ENCODE peak calls at places on chromosome 21, in four cellular contexts. Y is neural progenitor cell, U is HCT116, L is fibroblast of lung. Z is an unnamed sample.

GRCh38 chr21:25887646-25888321 is 153.0 kb downstream of the GABPA start:
- DNase-seq in Y (no peak), U (no peak), L (no peak), Z (peak; percentile 25)

GRCh38 chr21:26405071-26405470 is 168.0 kb downstream of the CYYR1 start:
- DNase-seq in Y (no peak), U (no peak), L (peak; percentile 13), Z (peak; percentile 21)

GRCh38 chr21:24870633-24871032 is 736.6 kb downstream of the MRPL39 start:
- DNase-seq in Y (no peak), U (no peak), L (no peak), Z (no peak)

GRCh38 chr21:40254540-40255455 is 387.6 kb downstream of the PCP4 start:
- DNase-seq in Y (no peak), U (no peak), L (peak; percentile 8), Z (peak; percentile 25)

GRCh38 chr21:42561742-42562141 is 48.1 kb downstream of the SLC37A1 start:
- DNase-seq in Y (no peak), U (no peak), L (no peak), Z (peak; percentile 56)

GRCh38 chr21:41957991-41958766 is 4.4 kb upstream of the C2CD2 start:
- DNase-seq in Y (no peak), U (peak; percentile 61), L (peak; percentile 93), Z (peak; percentile 63)

GRCh38 chr21:38095220-38095619 is 161.6 kb upstream of the KCNJ15 start:
- DNase-seq in Y (no peak), U (no peak), L (no peak), Z (no peak)

GRCh38 chr21:42739061-42739931 is 85.9 kb downstream of the PDE9A start:
- DNase-seq in Y (no peak), U (no peak), L (no peak), Z (no peak)

GRCh38 chr21:42309753-42310213 is 5.4 kb downstream of the TFF3 start:
- DNase-seq in Y (peak; percentile 79), U (peak; percentile 6), L (peak; percentile 8), Z (peak; percentile 75)

GRCh38 chr21:35586305-35586704 is 474.0 kb downstream of the SETD4 start:
- DNase-seq in Y (no peak), U (no peak), L (no peak), Z (no peak)

GRCh38 chr21:35475006-35475405 is 425.9 kb upstream of the RUNX1 start:
- DNase-seq in Y (no peak), U (no peak), L (no peak), Z (no peak)

GRCh38 chr21:35395728-35396127 is 346.6 kb upstream of the RUNX1 start:
- DNase-seq in Y (no peak), U (no peak), L (no peak), Z (no peak)

GRCh38 chr21:42010507-42011493 is 640 bp upstream of the ZBTB21 start:
- DNase-seq in Y (peak; percentile 74), U (no peak), L (no peak), Z (peak; percentile 58)

GRCh38 chr21:25561668-25562641 is 45.3 kb downstream of the MRPL39 start:
- DNase-seq in Y (peak; percentile 69), U (no peak), L (peak; percentile 80), Z (peak; percentile 82)

GRCh38 chr21:15443740-15444117 is 286.1 kb upstream of the USP25 start:
- DNase-seq in Y (no peak), U (no peak), L (no peak), Z (no peak)

GRCh38 chr21:30482130-30482529 is 2.0 kb upstream of the KRTAP19-1 start:
- DNase-seq in Y (no peak), U (no peak), L (no peak), Z (no peak)

GRCh38 chr21:19328954-19329353 is 925.4 kb upstream of the TMPRSS15 start:
- DNase-seq in Y (no peak), U (no peak), L (no peak), Z (no peak)

GRCh38 chr21:38986460-38987395 is 181.0 kb downstream of the ETS2 start:
- DNase-seq in Y (no peak), U (no peak), L (no peak), Z (no peak)

GRCh38 chr21:38989745-38990423 is 184.2 kb downstream of the ETS2 start:
- DNase-seq in Y (peak; percentile 57), U (no peak), L (peak; percentile 85), Z (peak; percentile 88)

GRCh38 chr21:42041711-42042110 is 29.4 kb upstream of the UMODL1 start:
- DNase-seq in Y (no peak), U (no peak), L (no peak), Z (no peak)

DNA sequence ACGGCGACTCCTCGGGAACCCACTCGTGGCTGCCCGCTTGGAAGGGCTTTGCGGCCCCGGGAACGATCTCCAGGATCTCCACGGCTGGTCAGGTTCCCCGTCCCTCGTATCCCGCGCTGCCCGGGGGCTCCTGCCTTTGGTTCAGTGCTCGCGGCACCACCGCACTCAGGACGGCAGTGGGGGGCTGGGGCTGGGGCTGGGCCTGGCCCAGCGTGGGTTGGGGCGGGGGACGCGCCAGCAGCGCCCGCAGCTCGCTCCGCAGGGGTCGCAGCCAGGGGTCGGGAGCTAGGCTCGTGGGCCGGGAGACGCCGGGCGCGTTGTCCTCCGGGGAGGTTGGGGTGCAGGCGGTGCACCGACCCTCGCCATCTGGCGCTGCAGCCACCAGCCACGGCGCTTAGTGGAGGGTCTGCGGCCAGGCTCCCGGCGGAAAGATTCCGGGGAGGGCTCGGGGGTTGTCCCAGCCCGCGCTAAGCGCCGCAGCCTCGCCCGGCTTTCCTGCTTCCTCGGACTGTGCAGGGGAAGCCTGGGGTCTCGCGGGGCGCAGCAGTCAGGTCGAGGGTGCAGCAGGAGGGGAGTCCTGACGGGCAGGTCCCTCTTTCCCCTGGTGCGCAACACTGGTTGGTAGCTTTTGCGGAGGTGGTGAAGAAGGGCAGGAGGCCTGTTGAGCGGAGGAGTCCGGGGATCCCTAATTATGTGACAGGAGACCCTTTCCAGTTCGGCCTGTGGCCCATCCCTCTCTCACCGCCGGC is 9.0 kb downstream of the SIM2 start:
- DNase-seq in Y (peak; percentile 48), U (no peak), L (no peak), Z (no peak)
- TF ChIP-seq EZH2 in Y (peak; percentile 57), U (no peak), L (no peak), Z (peak; percentile 63)

GRCh38 chr21:45390831-45391742 is 13.9 kb upstream of the COL18A1 start:
- DNase-seq in Y (no peak), U (no peak), L (no peak), Z (no peak)
- TF ChIP-seq EZH2 in Y (no peak), U (no peak), L (no peak), Z (no peak)

GRCh38 chr21:43786423-43787179 is 2.8 kb upstream of the RRP1 start:
- DNase-seq in Y (no peak), U (no peak), L (no peak), Z (no peak)
- TF ChIP-seq EZH2 in Y (no peak), U (no peak), L (no peak), Z (no peak)

GRCh38 chr21:31622397-31622796 is 37.1 kb upstream of the SOD1 start:
- DNase-seq in Y (no peak), U (no peak), L (no peak), Z (no peak)
- TF ChIP-seq EZH2 in Y (no peak), U (no peak), L (no peak), Z (no peak)

GRCh38 chr21:34348890-34349519 is 14.8 kb upstream of the KCNE2 start:
- DNase-seq in Y (no peak), U (no peak), L (no peak), Z (no peak)

GRCh38 chr21:34351786-34352241 is 12.0 kb upstream of the KCNE2 start:
- DNase-seq in Y (peak; percentile 79), U (peak; percentile 48), L (peak; percentile 41), Z (peak; percentile 78)

GRCh38 chr21:34354836-34355235 is 9.0 kb upstream of the KCNE2 start:
- DNase-seq in Y (no peak), U (no peak), L (no peak), Z (no peak)

GRCh38 chr21:34355570-34355969 is 8.2 kb upstream of the KCNE2 start:
- DNase-seq in Y (no peak), U (no peak), L (no peak), Z (no peak)

DNA sequence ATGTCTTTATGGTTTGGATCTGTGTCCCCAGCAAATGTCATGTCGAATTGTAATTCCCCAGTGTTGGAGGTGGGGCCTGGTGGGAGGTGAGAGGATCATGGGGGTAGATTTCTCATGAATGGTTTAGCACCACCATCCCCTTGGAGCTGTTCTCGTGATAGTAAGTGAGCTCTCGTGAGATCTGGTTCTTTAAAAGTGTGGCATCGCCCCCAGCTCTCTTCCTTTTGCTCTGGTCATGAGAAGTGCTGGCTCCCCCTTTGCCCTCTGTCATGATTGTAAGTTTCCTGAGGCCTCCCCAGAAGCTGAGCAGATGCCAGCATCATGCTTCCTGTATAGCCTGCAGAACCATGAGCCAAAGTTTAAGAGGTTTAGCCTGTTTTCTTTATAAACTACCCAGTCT is 11.2 kb upstream of the KCNE2 start:
- DNase-seq in Y (no peak), U (no peak), L (no peak), Z (no peak)
- TF ChIP-seq EZH2 in Y (no peak), U (no peak), L (no peak), Z (no peak)

DNA sequence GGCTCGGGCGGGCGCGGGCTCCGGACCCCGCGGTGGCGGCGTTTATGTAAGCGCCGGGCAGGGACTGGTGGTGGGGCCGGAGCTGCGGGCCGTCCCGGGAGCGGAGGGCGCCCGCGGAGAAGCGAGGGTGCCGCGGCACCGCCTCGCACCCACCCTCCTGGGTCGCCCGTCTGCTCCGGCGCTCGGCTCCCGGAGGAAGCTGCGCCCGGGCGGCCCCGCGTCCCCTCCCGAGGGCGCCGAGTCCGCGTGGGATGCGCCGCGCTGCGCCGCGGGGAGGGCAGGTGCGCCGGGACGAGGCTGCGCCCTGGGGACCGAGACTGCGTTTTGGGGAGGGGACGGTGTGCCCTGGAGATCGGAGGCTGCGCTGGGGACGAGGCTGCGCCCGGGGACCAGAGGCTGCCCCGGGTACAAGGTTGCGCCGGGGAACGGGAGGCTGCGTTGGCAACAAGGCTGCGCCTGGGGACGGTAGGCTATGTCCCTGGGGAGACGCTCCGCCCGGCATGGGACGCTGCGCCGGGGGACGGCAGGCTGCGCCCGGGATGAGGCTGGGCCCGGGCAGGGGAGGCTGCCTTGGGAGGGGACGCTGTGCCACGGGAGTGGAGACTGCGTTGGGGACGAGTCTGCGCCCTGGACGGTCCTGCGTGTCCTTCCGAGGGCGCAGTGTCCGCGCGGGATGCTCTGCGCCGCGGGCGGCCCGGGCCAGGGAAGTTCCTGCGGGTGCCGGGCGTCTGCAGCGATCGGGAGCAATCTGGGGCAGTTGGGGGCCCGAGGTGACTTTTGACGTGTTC is 632 bp downstream of the ADARB1 start:
- DNase-seq in Y (peak; percentile 71), U (no peak), L (no peak), Z (peak; percentile 37)
- TF ChIP-seq EZH2 in Y (peak; percentile 75), U (no peak), L (peak; percentile 63), Z (no peak)

DNA sequence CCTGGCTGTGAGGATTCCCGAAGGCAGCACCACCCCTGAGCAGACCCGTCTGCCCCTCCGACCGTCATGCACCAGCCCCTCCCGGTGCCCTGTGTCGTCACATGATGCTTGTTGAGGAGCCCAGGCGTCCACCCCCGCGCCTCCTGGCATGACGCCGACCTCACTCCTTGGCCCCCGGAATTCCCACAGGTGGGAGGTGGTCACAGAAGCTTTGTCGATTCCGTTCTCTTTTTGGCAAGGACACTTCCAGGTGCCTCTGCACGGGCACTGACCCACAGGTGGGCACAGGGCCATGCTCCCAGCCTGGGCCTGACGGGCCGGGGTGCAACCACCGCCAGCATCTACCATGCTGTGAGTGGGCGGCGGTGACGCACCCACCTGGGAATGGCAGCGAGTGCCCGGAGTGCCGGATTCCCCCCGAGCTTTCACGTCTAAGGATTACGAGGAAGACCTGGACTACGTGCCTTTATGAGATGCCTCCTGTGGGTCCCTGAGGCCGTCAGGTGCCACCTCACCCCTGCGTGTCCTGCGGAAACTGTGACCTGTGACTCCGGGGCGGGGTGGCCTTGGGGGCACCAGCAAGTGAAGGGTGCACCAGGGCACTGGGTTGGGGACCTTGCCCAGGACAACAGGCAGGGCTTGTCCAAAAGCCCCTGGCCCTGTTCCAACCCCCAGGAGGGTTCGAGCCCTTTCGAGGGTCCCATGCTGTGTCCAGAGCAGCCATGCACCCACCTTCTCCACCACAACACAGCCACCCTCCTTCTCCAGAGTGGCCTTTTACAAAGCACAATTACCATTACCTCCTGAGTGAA is 31.4 kb upstream of the COL6A1 start:
- DNase-seq in Y (no peak), U (no peak), L (no peak), Z (no peak)
- TF ChIP-seq EZH2 in Y (no peak), U (no peak), L (no peak), Z (no peak)